ENCODE peak calls at places on chromosomes 1 and 21, in seven cellular contexts. W is breast epithelium, O is astrocyte of the cerebellum, V is fibroblast of lung, X is tibial artery, M is hepatocyte, E is AG04450. D is an unnamed sample.

GRCh38 chr1:56301791-56302190 is 277.6 kb downstream of the PLPP3 start:
- DNase-seq in O (peak; percentile 19), E (peak; percentile 65), V (peak; percentile 87), M (no peak), W (no peak), X (no peak), D (no peak)

GRCh38 chr1:86739901-86740507 is 35.6 kb downstream of the SH3GLB1 start:
- DNase-seq in X (no peak), M (no peak), E (no peak), O (no peak), V (no peak), W (no peak), D (no peak)

GRCh38 chr1:47441450-47442106 is 3.7 kb downstream of the FOXD2 start:
- DNase-seq in O (no peak), E (no peak), V (no peak), W (no peak), M (no peak), X (no peak), D (no peak)

GRCh38 chr1:66623812-66624211 is 89.9 kb downstream of the SGIP1 start:
- DNase-seq in E (no peak), W (no peak), O (peak; percentile 56), X (no peak), V (peak; percentile 19), M (no peak), D (no peak)

GRCh38 chr1:185317886-185318310 is 855 bp upstream of the IVNS1ABP start:
- DNase-seq in O (no peak), W (no peak), V (no peak), M (peak; percentile 56), E (no peak), X (no peak), D (peak; percentile 61)

GRCh38 chr21:38159355-38159754 is 97.4 kb upstream of the KCNJ15 start:
- DNase-seq in V (peak; percentile 91), W (no peak), M (peak; percentile 78), E (peak; percentile 74), X (peak; percentile 70), O (peak; percentile 82), D (peak; percentile 57)

GRCh38 chr21:33232640-33233039 is 2.9 kb downstream of the IFNAR2 start:
- DNase-seq in V (no peak), O (no peak), X (no peak), E (no peak), W (no peak), M (no peak), D (no peak)

GRCh38 chr21:26506951-26507350 is 66.1 kb downstream of the CYYR1 start:
- DNase-seq in W (no peak), O (no peak), V (peak; percentile 85), M (peak; percentile 11), X (no peak), E (no peak), D (no peak)

GRCh38 chr1:94804442-94804837 is 15.7 kb upstream of the SLC44A3 start:
- DNase-seq in V (no peak), M (no peak), X (no peak), W (no peak), O (no peak), E (no peak), D (no peak)

GRCh38 chr1:14538335-14538734 is 60.1 kb upstream of the KAZN start:
- DNase-seq in E (no peak), W (no peak), X (no peak), V (no peak), O (no peak), M (no peak), D (no peak)
- TF ChIP-seq CTCF in E (peak; percentile 30), W (no peak), X (no peak), V (peak; percentile 13), O (peak; percentile 27), M (no peak), D (peak; percentile 32)

DNA sequence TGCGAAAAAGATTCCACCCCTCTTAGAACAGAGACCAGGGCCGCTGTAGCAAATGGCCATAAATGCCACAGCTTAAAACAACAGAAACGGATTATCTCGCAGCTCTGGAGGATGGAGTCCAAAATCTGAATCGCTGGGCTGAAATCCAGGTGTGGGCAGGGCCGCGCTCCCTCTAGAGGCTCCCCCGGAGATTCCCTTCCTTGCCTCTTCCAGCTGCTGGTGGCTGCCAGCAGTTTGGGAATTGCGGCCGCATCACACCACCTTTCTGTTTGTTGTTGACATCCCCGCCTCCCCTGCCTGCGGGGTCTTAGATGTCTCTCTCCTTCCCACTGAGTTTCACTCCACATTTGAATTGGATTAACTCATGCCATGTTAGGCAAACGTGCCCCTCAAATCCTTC is 15.6 kb downstream of the PDE9A start:
- DNase-seq in W (no peak), X (no peak), O (no peak), V (no peak), E (no peak), M (no peak), D (no peak)
- TF ChIP-seq CTCF in W (no peak), X (no peak), O (peak; percentile 31), V (no peak), E (no peak), M (no peak), D (no peak)

GRCh38 chr1:106266786-106267185 is 789.7 kb upstream of the PRMT6 start:
- DNase-seq in M (no peak), W (no peak), X (no peak), O (no peak), E (no peak), V (no peak), D (no peak)

DNA sequence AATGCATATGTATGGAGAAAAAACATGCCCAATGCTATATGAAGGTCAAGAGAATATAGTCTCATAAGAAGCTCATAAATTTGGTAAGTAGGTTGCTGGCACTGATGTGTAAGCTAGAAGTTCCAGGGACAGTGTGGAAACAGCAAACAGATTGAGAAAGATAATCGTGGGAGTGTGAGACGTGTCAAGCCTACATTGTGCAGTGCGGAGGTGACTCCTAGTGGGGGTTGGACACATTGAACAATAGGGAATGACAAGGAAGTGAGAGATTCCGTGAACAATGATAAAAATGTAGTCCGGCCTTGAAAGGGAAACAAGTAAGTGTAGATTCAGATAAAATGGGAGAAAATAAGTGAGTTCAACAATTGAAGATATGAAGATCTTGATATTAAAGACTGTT is 788.4 kb upstream of the PRMT6 start:
- DNase-seq in M (peak; percentile 37), E (no peak), W (no peak), O (no peak), V (no peak), X (no peak), D (no peak)
- TF ChIP-seq CTCF in M (peak; percentile 43), E (no peak), W (no peak), O (peak; percentile 24), V (no peak), X (no peak), D (peak; percentile 42)

DNA sequence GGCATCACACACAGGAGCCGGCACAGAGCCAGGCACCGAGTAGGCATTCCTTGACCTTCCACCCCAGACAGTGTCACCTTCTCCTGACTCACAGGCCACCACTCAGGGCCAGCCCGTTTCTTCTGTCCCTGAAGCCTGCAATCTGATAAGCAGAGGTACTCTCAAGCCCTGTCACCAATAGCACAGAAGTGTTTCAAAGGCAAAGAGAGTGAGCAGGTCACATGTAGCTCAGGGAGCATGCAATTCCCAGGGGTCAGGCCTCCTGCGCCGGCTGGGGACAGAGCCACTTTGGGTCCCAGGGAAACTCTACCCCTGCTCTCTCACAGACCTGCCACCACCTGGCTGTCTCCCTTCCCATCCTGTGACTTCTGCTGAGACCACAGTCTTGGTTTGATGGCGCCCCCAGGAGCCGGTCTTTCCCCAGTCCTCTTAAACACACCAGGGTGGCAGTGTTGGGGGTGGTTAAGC is 13.2 kb downstream of the CAPN9 start:
- DNase-seq in X (no peak), O (no peak), V (no peak), M (peak; percentile 45), W (no peak), E (no peak), D (no peak)
- TF ChIP-seq CTCF in X (no peak), O (no peak), V (no peak), M (no peak), W (no peak), E (no peak), D (no peak)

GRCh38 chr1:193322218-193322617 is 135.8 kb upstream of the B3GALT2 start:
- DNase-seq in V (peak; percentile 79), M (no peak), X (no peak), W (no peak), O (peak; percentile 58), E (peak; percentile 51), D (no peak)
- TF ChIP-seq CTCF in V (no peak), M (no peak), X (no peak), W (no peak), O (no peak), E (no peak), D (no peak)

GRCh38 chr1:226663327-226663704 is 75.8 kb downstream of the ITPKB start:
- DNase-seq in W (no peak), M (no peak), V (no peak), E (no peak), X (no peak), O (no peak), D (no peak)
- TF ChIP-seq CTCF in W (no peak), M (no peak), V (no peak), E (no peak), X (no peak), O (no peak), D (no peak)

GRCh38 chr1:154481058-154481457 is 21.0 kb upstream of the TDRD10 start:
- DNase-seq in W (no peak), E (no peak), V (no peak), O (no peak), M (no peak), X (no peak), D (no peak)
- TF ChIP-seq CTCF in W (no peak), E (no peak), V (no peak), O (no peak), M (no peak), X (no peak), D (peak; percentile 13)

DNA sequence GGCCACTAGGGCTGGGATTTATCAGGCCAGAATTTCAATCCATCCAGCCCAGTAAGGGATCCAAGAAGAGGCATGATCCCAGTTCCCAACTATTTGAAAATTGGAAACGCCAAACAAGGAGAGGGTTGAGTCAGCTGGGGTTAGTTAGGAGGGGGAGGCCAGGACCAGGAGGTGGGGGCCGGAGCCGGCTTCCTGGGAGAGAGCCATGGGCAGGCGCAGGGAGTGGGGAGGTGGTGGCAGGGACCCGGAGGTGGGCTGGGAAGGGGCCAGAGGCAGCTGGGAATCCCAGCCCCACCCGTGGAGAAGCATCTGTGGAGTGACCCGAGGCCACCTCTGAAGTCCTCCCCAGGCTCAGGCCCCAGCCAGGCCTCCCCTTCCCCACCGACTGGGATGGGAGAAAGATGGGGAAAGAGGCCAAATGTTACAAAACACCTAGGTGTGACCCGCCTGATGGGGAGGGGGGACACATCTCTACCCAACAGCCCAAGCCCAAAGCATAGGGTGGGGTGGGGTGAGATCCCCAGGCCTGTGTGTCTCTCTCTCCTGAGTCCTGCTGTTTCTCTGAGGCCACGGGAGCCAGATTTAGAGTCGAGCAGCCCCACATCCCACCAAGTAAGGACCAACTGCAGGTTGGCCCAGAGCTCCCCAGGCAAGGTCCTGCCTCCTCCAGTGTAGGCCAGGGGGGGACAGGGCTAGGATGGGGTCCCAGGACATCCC is 10.1 kb downstream of the HSPG2 start:
- DNase-seq in W (no peak), E (peak; percentile 36), M (no peak), X (peak; percentile 76), O (no peak), V (peak; percentile 73), D (no peak)
- TF ChIP-seq CTCF in W (no peak), E (no peak), M (no peak), X (peak; percentile 9), O (no peak), V (no peak), D (no peak)